ENCODE peak calls at places on chromosome 3, in four cellular contexts. T is naive thymus-derived CD8-positive, alpha-beta T cell; X is effector memory CD8-positive, alpha-beta T cell; Y is heart right ventricle. D is an unnamed sample.
A peak's percentile ranks its signal among the peaks of the same experiment; 100 is the strongest.

GRCh38 chr3:171387047-171387446 is 73.2 kb downstream of the TNIK start:
- ATAC-seq in X (no peak), T (no peak), Y (no peak), D (no peak)

GRCh38 chr3:188320757-188321156 is 166.8 kb downstream of the LPP start:
- ATAC-seq in T (no peak), X (no peak), Y (no peak), D (no peak)

GRCh38 chr3:45343947-45344346 is 44.4 kb upstream of the LARS2 start:
- ATAC-seq in X (no peak), T (no peak), Y (no peak), D (no peak)

GRCh38 chr3:23612296-23612891 is 193.4 kb upstream of the UBE2E1 start:
- ATAC-seq in X (no peak), Y (peak; percentile 86), T (no peak), D (peak; percentile 48)

GRCh38 chr3:112086857-112087524 is 802 bp downstream of the C3orf52 start:
- ATAC-seq in Y (no peak), X (no peak), T (no peak), D (no peak)

GRCh38 chr3:37526511-37526910 is 335.2 kb upstream of the CTDSPL start:
- ATAC-seq in T (no peak), X (no peak), Y (peak; percentile 87), D (no peak)

GRCh38 chr3:188326968-188327367 is 173.0 kb downstream of the LPP start:
- ATAC-seq in X (no peak), Y (peak; percentile 42), T (no peak), D (no peak)

GRCh38 chr3:23389089-23389488 is 186.0 kb downstream of the UBE2E2 start:
- ATAC-seq in T (no peak), X (no peak), Y (no peak), D (no peak)

GRCh38 chr3:194401346-194401745 is 2.3 kb upstream of the GP5 start:
- ATAC-seq in Y (no peak), X (no peak), T (no peak), D (no peak)

GRCh38 chr3:30496496-30496966 is 109.9 kb upstream of the TGFBR2 start:
- ATAC-seq in X (no peak), Y (peak; percentile 39), T (peak; percentile 47), D (no peak)

GRCh38 chr3:190204200-190204599 is 83.5 kb upstream of the P3H2 start:
- ATAC-seq in Y (no peak), T (no peak), X (no peak), D (no peak)

GRCh38 chr3:71127463-71128243 is 455.9 kb downstream of the FOXP1 start:
- ATAC-seq in T (peak; percentile 27), Y (no peak), X (peak; percentile 34), D (peak; percentile 59)

GRCh38 chr3:32734756-32735155 is 49.8 kb downstream of the CNOT10 start:
- ATAC-seq in T (no peak), X (no peak), Y (no peak), D (no peak)

GRCh38 chr3:40939113-40940070 is 259.9 kb upstream of the CTNNB1 start:
- ATAC-seq in T (no peak), X (no peak), Y (no peak), D (no peak)

GRCh38 chr3:100869787-100870186 is 123.4 kb downstream of the ABI3BP start:
- ATAC-seq in Y (peak; percentile 72), X (no peak), T (no peak), D (no peak)

GRCh38 chr3:46469680-46470357 is 5.1 kb upstream of the LTF start:
- ATAC-seq in T (no peak), X (no peak), Y (no peak), D (no peak)

GRCh38 chr3:171569571-171570132 is 109.4 kb upstream of the TNIK start:
- ATAC-seq in X (no peak), T (no peak), Y (no peak), D (no peak)

GRCh38 chr3:169505577-169506155 is 157.8 kb downstream of the MECOM start:
- ATAC-seq in Y (no peak), T (no peak), X (no peak), D (no peak)

GRCh38 chr3:124158174-124158812 is 166.4 kb upstream of the ROPN1 start:
- ATAC-seq in X (no peak), Y (no peak), T (no peak), D (no peak)

GRCh38 chr3:257826-258225 is 61.3 kb downstream of the CHL1 start:
- ATAC-seq in Y (no peak), X (no peak), T (no peak), D (no peak)

GRCh38 chr3:120349819-120350125 is 618 bp upstream of the LRRC58 start:
- ATAC-seq in T (no peak), X (no peak), Y (no peak), D (no peak)

GRCh38 chr3:138084196-138084595 is 31.2 kb downstream of the DZIP1L start:
- ATAC-seq in T (no peak), X (no peak), Y (no peak), D (no peak)

GRCh38 chr3:129002573-129003569 is 1.8 kb downstream of the EFCC1 start:
- ATAC-seq in X (no peak), Y (no peak), T (no peak), D (no peak)

GRCh38 chr3:25566358-25566920 is 98.3 kb downstream of the TOP2B start:
- ATAC-seq in T (no peak), Y (no peak), X (no peak), D (no peak)

GRCh38 chr3:123700791-123701712 is 116.2 kb upstream of the HACD2 start:
- ATAC-seq in T (no peak), Y (peak; percentile 74), X (no peak), D (no peak)

GRCh38 chr3:194140520-194141414 is 4.8 kb downstream of the HES1 start:
- ATAC-seq in T (no peak), X (no peak), Y (peak; percentile 23), D (no peak)

GRCh38 chr3:41265011-41265545 is 65.8 kb downstream of the CTNNB1 start:
- ATAC-seq in Y (no peak), T (no peak), X (no peak), D (no peak)

GRCh38 chr3:48553886-48554845 is 2.4 kb downstream of the PFKFB4 start:
- ATAC-seq in X (no peak), Y (no peak), T (no peak), D (no peak)

GRCh38 chr3:111539351-111540331 is 2.4 kb upstream of the CD96 start:
- ATAC-seq in X (peak; percentile 47), Y (no peak), T (peak; percentile 47), D (peak; percentile 78)

GRCh38 chr3:35383719-35384555 is 255.4 kb upstream of the ARPP21 start:
- ATAC-seq in T (no peak), X (no peak), Y (no peak), D (no peak)

GRCh38 chr3:84881288-84881687 is 77.5 kb upstream of the CADM2 start:
- ATAC-seq in T (no peak), X (no peak), Y (no peak), D (no peak)

GRCh38 chr3:49358217-49358883 is at the start of gene GPX1:
- ATAC-seq in X (peak; percentile 76), Y (peak; percentile 97), T (peak; percentile 77), D (peak; percentile 95)

GRCh38 chr3:14203521-14204079 is 25.0 kb downstream of the LSM3 start:
- ATAC-seq in Y (peak; percentile 84), T (peak; percentile 65), X (peak; percentile 70), D (peak; percentile 64)

GRCh38 chr3:12982619-12983101 is 90.6 kb downstream of the IQSEC1 start:
- ATAC-seq in T (no peak), X (peak; percentile 29), Y (no peak), D (peak; percentile 59)

GRCh38 chr3:177904661-177905060 is 631.6 kb upstream of the KCNMB2 start:
- ATAC-seq in T (no peak), X (no peak), Y (no peak), D (no peak)

GRCh38 chr3:82796765-82797164 is 1035.3 kb upstream of the GBE1 start:
- ATAC-seq in Y (no peak), X (no peak), T (no peak), D (no peak)

GRCh38 chr3:128103277-128103676 is 20.3 kb downstream of the RUVBL1 start:
- ATAC-seq in X (no peak), Y (no peak), T (no peak), D (no peak)

GRCh38 chr3:138078901-138079344 is 36.5 kb downstream of the DZIP1L start:
- ATAC-seq in X (no peak), Y (no peak), T (no peak), D (no peak)

GRCh38 chr3:114404590-114404989 is 110.8 kb downstream of the TIGIT start:
- ATAC-seq in X (no peak), Y (no peak), T (no peak), D (no peak)

GRCh38 chr3:195568630-195569029 is 15.1 kb downstream of the APOD start:
- ATAC-seq in Y (no peak), X (no peak), T (no peak), D (no peak)

D was measured in stimulated activated memory B cell treated with anti-CD40 and anti-IgM and Interleukin-4, amounts not matched to agents 10 μg/mL and 1 μg/mL and 100 μg/mL, for 72 hours.